ENCODE peak calls at places on chromosomes 2 and 18, in nine cellular contexts. O, W, Z, J, Q, S, N, G and X are unnamed samples.
A peak's percentile ranks its signal among the peaks of the same experiment; 100 is the strongest.

GRCh38 chr2:84077504-84077903 is 381.6 kb downstream of the SUCLG1 start:
- DNase-seq in N (peak; percentile 32), S (peak; percentile 31), Q (no peak), G (no peak), O (no peak), Z (peak; percentile 6), W (peak; percentile 8), J (no peak), X (peak; percentile 5)

GRCh38 chr2:170313636-170314348 is 135.8 kb downstream of the MYO3B start:
- DNase-seq in O (no peak), Q (no peak), N (peak; percentile 21), J (no peak), W (no peak), G (no peak), Z (no peak), S (peak; percentile 15), X (no peak)

GRCh38 chr2:105802587-105802986 is 57.9 kb downstream of the NCK2 start:
- DNase-seq in S (no peak), G (no peak), Q (peak; percentile 49), W (peak; percentile 70), N (no peak), O (no peak), J (no peak), Z (peak; percentile 79), X (peak; percentile 66)

GRCh38 chr2:128594273-128594910 is 275.7 kb upstream of the HS6ST1 start:
- DNase-seq in N (no peak), Z (no peak), G (no peak), W (no peak), J (no peak), O (peak; percentile 29), Q (no peak), S (no peak), X (no peak)

GRCh38 chr2:27322301-27322765 is 564 bp downstream of the MPV17 start:
- DNase-seq in J (no peak), G (no peak), O (no peak), N (peak; percentile 48), Z (peak; percentile 16), Q (no peak), W (peak; percentile 60), S (no peak), X (peak; percentile 22)

GRCh38 chr2:86621290-86621943 is 2.2 kb downstream of the RNF103 start:
- DNase-seq in Z (no peak), O (no peak), W (peak; percentile 10), J (no peak), Q (no peak), G (no peak), N (peak; percentile 39), S (no peak), X (no peak)

GRCh38 chr2:196263181-196263747 is 91.9 kb upstream of the STK17B start:
- DNase-seq in Z (no peak), Q (peak; percentile 8), W (peak; percentile 82), N (no peak), S (no peak), J (no peak), G (no peak), O (peak; percentile 48), X (no peak)

GRCh38 chr2:112831380-112831930 is 5.1 kb downstream of the IL1B start:
- DNase-seq in O (no peak), J (no peak), W (no peak), N (no peak), S (no peak), Q (no peak), Z (no peak), G (no peak), X (no peak)

GRCh38 chr2:6254446-6254845 is 562.3 kb downstream of the SOX11 start:
- DNase-seq in Q (no peak), W (no peak), G (no peak), S (peak; percentile 84), N (no peak), O (no peak), J (no peak), Z (no peak), X (no peak)

GRCh38 chr2:45729753-45730512 is 78.5 kb downstream of the PRKCE start:
- DNase-seq in Z (no peak), O (no peak), S (no peak), W (peak; percentile 100), N (no peak), J (no peak), G (no peak), Q (no peak), X (no peak)

GRCh38 chr18:26865557-26865956 is at the start of gene AQP4:
- DNase-seq in N (no peak), S (no peak), G (no peak), W (no peak), O (no peak), Z (no peak), Q (no peak), J (no peak), X (no peak)

GRCh38 chr2:132559921-132560320 is 110.1 kb downstream of the LYPD1 start:
- DNase-seq in N (no peak), G (no peak), W (no peak), O (no peak), J (no peak), Z (no peak), Q (no peak), S (no peak), X (no peak)

GRCh38 chr2:238895901-238896600 is 48.2 kb downstream of the TWIST2 start:
- DNase-seq in J (peak; percentile 62), N (peak; percentile 92), S (no peak), G (no peak), O (peak; percentile 77), W (no peak), Z (no peak), Q (no peak), X (no peak)

GRCh38 chr2:240593703-240594451 is 7.3 kb downstream of the CAPN10 start:
- DNase-seq in Z (no peak), J (no peak), S (no peak), G (no peak), W (no peak), N (no peak), O (no peak), Q (no peak), X (no peak)

GRCh38 chr2:237223208-237223861 is 137.6 kb downstream of the COPS8 start:
- DNase-seq in Z (no peak), Q (no peak), O (no peak), S (no peak), W (no peak), J (peak; percentile 99), N (peak; percentile 97), G (no peak), X (no peak)

GRCh38 chr2:98556634-98557033 is 51.7 kb downstream of the COA5 start:
- DNase-seq in G (no peak), J (no peak), S (no peak), W (peak; percentile 70), N (no peak), Z (no peak), O (no peak), Q (no peak), X (no peak)

GRCh38 chr2:216023055-216023648 is 9.8 kb upstream of the MREG start:
- DNase-seq in J (no peak), Q (peak; percentile 20), Z (peak; percentile 57), W (peak; percentile 43), O (no peak), G (no peak), N (peak; percentile 68), S (peak; percentile 43), X (peak; percentile 62)

GRCh38 chr2:12618576-12618975 is 98.2 kb upstream of the TRIB2 start:
- DNase-seq in J (no peak), G (no peak), O (no peak), S (no peak), W (peak; percentile 5), Z (no peak), Q (no peak), N (no peak), X (no peak)

GRCh38 chr18:66872277-66872676 is 268.4 kb upstream of the CDH19 start:
- DNase-seq in J (no peak), N (no peak), W (peak; percentile 5), G (no peak), Z (no peak), O (no peak), Q (no peak), S (no peak), X (no peak)

GRCh38 chr2:72004201-72004915 is 143.3 kb downstream of the CYP26B1 start:
- DNase-seq in Z (no peak), O (no peak), N (no peak), Q (no peak), J (no peak), W (no peak), S (no peak), G (no peak), X (no peak)

GRCh38 chr2:68853035-68853434 is 18.2 kb downstream of the BMP10 start:
- DNase-seq in O (no peak), Z (no peak), Q (no peak), J (no peak), S (no peak), W (no peak), N (peak; percentile 14), G (no peak), X (no peak)

GRCh38 chr18:58567453-58568196 is 61.3 kb downstream of the ALPK2 start:
- DNase-seq in J (peak; percentile 93), S (no peak), O (no peak), Z (no peak), G (no peak), N (peak; percentile 97), Q (no peak), W (no peak), X (no peak)

GRCh38 chr2:19611491-19612332 is 253.3 kb upstream of the OSR1 start:
- DNase-seq in Z (no peak), N (peak; percentile 98), G (no peak), O (no peak), Q (no peak), J (peak; percentile 86), S (peak; percentile 34), W (no peak), X (no peak)

GRCh38 chr2:215019085-215019484 is 119.3 kb downstream of the ABCA12 start:
- DNase-seq in Z (no peak), G (no peak), S (no peak), N (no peak), J (no peak), Q (no peak), W (no peak), O (no peak), X (no peak)

GRCh38 chr2:10500601-10501361 is 52.7 kb upstream of the ODC1 start:
- DNase-seq in O (peak; percentile 39), W (no peak), J (no peak), G (no peak), S (no peak), N (peak; percentile 68), Z (no peak), Q (no peak), X (no peak)

GRCh38 chr2:241095594-241096290 is 6.3 kb downstream of the MTERF4 start:
- DNase-seq in O (no peak), Q (no peak), G (no peak), S (no peak), J (no peak), N (no peak), Z (no peak), W (no peak), X (no peak)